ENCODE peak calls at places on chromosomes 5 and 9, in seven cellular contexts. Y is adipocyte; I is prostate gland; F is lower lobe of right lung; N is adrenal gland; J is CD4-positive, alpha-beta memory T cell; U is pancreas. D is an unnamed sample.

GRCh38 chr9:16680965-16681658 is 189.4 kb downstream of the BNC2 start:
- DNase-seq in Y (peak; percentile 78), I (no peak), F (no peak), N (no peak), J (no peak), U (no peak), D (no peak)

GRCh38 chr5:147482426-147483196 is 27.3 kb downstream of the DPYSL3 start:
- DNase-seq in Y (peak; percentile 53), I (no peak), F (no peak), N (no peak), J (no peak), U (no peak), D (no peak)

GRCh38 chr9:33186457-33187168 is 19.5 kb upstream of the B4GALT1 start:
- DNase-seq in Y (peak; percentile 29), I (no peak), F (no peak), N (no peak), J (no peak), U (peak; percentile 64), D (peak; percentile 71)

GRCh38 chr5:67319935-67320725 is 123.5 kb upstream of the CD180 start:
- DNase-seq in Y (no peak), I (no peak), F (no peak), N (no peak), J (no peak), U (no peak), D (no peak)

GRCh38 chr9:114662081-114662989 is 4.7 kb upstream of the TEX53 start:
- DNase-seq in Y (peak; percentile 77), I (no peak), F (no peak), N (peak; percentile 23), J (peak; percentile 50), U (peak; percentile 53), D (no peak)

GRCh38 chr5:66213533-66213932 is 69.4 kb downstream of the SREK1 start:
- DNase-seq in Y (no peak), I (no peak), F (no peak), N (no peak), J (no peak), U (no peak), D (no peak)

GRCh38 chr5:150058480-150059126 is 27.8 kb downstream of the CSF1R start:
- DNase-seq in Y (no peak), I (no peak), F (no peak), N (no peak), J (no peak), U (no peak), D (no peak)

GRCh38 chr9:68949271-68950000 is 64.5 kb downstream of the PRKACG start:
- DNase-seq in Y (peak; percentile 3), I (peak; percentile 41), F (no peak), N (peak; percentile 43), J (no peak), U (peak; percentile 58), D (no peak)

GRCh38 chr5:1052641-1053390 is 44.2 kb downstream of the NKD2 start:
- DNase-seq in Y (no peak), I (peak; percentile 63), F (no peak), N (no peak), J (no peak), U (no peak), D (no peak)

GRCh38 chr9:134381671-134382505 is 55.6 kb downstream of the RXRA start:
- DNase-seq in Y (no peak), I (no peak), F (peak; percentile 71), N (no peak), J (peak; percentile 74), U (no peak), D (no peak)

GRCh38 chr5:127988149-127988755 is 95.3 kb upstream of the SLC12A2 start:
- DNase-seq in Y (peak; percentile 86), I (no peak), F (no peak), N (no peak), J (no peak), U (no peak), D (no peak)

GRCh38 chr5:79511945-79512493 is 1.9 kb downstream of the HOMER1 start:
- DNase-seq in Y (peak; percentile 46), I (no peak), F (no peak), N (no peak), J (no peak), U (no peak), D (no peak)

GRCh38 chr9:18837402-18837801 is 195.6 kb downstream of the SAXO1 start:
- DNase-seq in Y (no peak), I (no peak), F (no peak), N (no peak), J (no peak), U (no peak), D (no peak)

GRCh38 chr5:119327018-119327417 is 28.8 kb upstream of the TNFAIP8 start:
- DNase-seq in Y (no peak), I (no peak), F (no peak), N (no peak), J (peak; percentile 64), U (no peak), D (no peak)

GRCh38 chr9:115202960-115203751 is 85.2 kb upstream of the TNC start:
- DNase-seq in Y (peak; percentile 90), I (no peak), F (no peak), N (peak; percentile 26), J (no peak), U (no peak), D (no peak)

GRCh38 chr5:36269479-36269878 is 27.8 kb upstream of the NADK2 start:
- DNase-seq in Y (no peak), I (no peak), F (no peak), N (no peak), J (no peak), U (no peak), D (no peak)

GRCh38 chr5:36272136-36272665 is 29.5 kb downstream of the RANBP3L start:
- DNase-seq in Y (peak; percentile 5), I (no peak), F (no peak), N (no peak), J (no peak), U (no peak), D (no peak)

GRCh38 chr5:36276864-36277263 is 24.8 kb downstream of the RANBP3L start:
- DNase-seq in Y (peak; percentile 22), I (no peak), F (no peak), N (no peak), J (no peak), U (no peak), D (no peak)

GRCh38 chr5:36270175-36270574 is 28.4 kb upstream of the NADK2 start:
- DNase-seq in Y (no peak), I (no peak), F (no peak), N (no peak), J (no peak), U (no peak), D (no peak)

DNA sequence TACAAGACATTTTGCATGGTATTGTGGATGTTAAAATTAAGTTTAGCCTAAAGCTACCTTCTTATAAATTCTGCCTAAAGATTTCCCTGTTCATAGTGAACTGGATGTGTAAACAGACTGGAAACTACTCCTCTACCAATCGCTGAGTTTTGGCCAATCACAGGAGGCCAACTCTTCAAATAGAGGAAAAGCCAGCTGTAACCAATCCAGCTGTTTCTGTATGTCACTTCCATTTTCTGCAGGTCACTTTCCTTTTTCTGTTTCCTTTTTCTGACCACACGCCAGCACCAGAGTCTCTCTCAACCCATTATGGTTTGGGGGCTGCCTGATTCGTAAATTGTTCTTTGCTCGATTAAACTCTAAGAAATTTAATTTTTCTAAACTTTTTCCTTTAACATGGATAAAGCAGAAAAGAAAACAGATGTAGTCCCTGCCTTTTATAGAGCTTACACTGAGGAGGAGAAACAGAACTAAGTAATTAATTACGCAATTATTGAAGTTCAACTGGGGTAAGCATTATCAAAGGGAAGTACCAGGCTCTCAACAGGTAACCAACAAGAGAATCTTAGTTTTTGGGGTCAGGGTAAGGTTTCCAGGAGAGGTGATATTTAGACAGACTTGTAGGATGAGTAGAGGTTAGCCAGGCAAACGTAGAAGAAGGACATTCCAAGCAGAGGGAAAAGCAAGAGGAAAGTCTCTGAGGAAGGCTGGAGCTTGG is 27.7 kb downstream of the RANBP3L start:
- DNase-seq in Y (no peak), I (no peak), F (no peak), N (no peak), J (no peak), U (no peak), D (no peak)
- H3K4me3 ChIP-seq in Y (no peak overlapping the region), I (no peak overlapping the region), F (no peak overlapping the region), N (no peak overlapping the region), J (no peak overlapping the region), U (no peak overlapping the region), D (no peak overlapping the region)

GRCh38 chr5:181248277-181248676 is 4.6 kb upstream of the RACK1 start:
- DNase-seq in Y (no peak), I (no peak), F (no peak), N (no peak), J (no peak), U (no peak), D (no peak)

GRCh38 chr5:181243521-181244307 is at the start of gene RACK1:
- DNase-seq in Y (peak; percentile 94), I (peak; percentile 88), F (peak; percentile 91), N (peak; percentile 90), J (peak; percentile 95), U (peak; percentile 87), D (peak; percentile 86)

GRCh38 chr5:181245427-181246275 is 1.9 kb upstream of the RACK1 start:
- DNase-seq in Y (no peak), I (no peak), F (no peak), N (no peak), J (no peak), U (no peak), D (no peak)

GRCh38 chr5:181243020-181243520 is 636 bp downstream of the RACK1 start:
- DNase-seq in Y (peak; percentile 58), I (no peak), F (no peak), N (no peak), J (no peak), U (no peak), D (no peak)

GRCh38 chr5:181246276-181247050 is 2.8 kb upstream of the RACK1 start:
- DNase-seq in Y (peak; percentile 97), I (peak; percentile 84), F (peak; percentile 94), N (peak; percentile 93), J (peak; percentile 78), U (peak; percentile 91), D (peak; percentile 94)
- H3K4me3 ChIP-seq in Y (peak overlapping the region; percentile 98), I (peak overlapping the region; percentile 74), F (peak overlapping the region; percentile 79), N (peak overlapping the region; percentile 89), J (peak overlapping the region; percentile 78), U (peak overlapping the region; percentile 71), D (peak overlapping the region; percentile 73)

GRCh38 chr5:125699860-125700259 is 723.3 kb upstream of the GRAMD2B start:
- DNase-seq in Y (peak; percentile 27), I (no peak), F (no peak), N (no peak), J (no peak), U (no peak), D (no peak)

GRCh38 chr5:125698420-125698819 is 724.8 kb upstream of the GRAMD2B start:
- DNase-seq in Y (no peak), I (no peak), F (no peak), N (no peak), J (no peak), U (no peak), D (no peak)

GRCh38 chr5:125703616-125704015 is 719.6 kb upstream of the GRAMD2B start:
- DNase-seq in Y (no peak), I (no peak), F (no peak), N (no peak), J (no peak), U (no peak), D (no peak)

GRCh38 chr5:125696762-125697161 is 726.4 kb upstream of the GRAMD2B start:
- DNase-seq in Y (peak; percentile 87), I (no peak), F (no peak), N (no peak), J (no peak), U (no peak), D (no peak)

GRCh38 chr5:125700380-125700856 is 722.8 kb upstream of the GRAMD2B start:
- DNase-seq in Y (no peak), I (no peak), F (no peak), N (no peak), J (no peak), U (peak; percentile 15), D (no peak)
- H3K4me3 ChIP-seq in Y (peak overlapping the region; percentile 69), I (no peak overlapping the region), F (peak overlapping the region; percentile 8), N (no peak overlapping the region), J (no peak overlapping the region), U (no peak overlapping the region), D (peak overlapping the region; percentile 16)

GRCh38 chr9:96574455-96574854 is 45.2 kb downstream of the CDC14B start:
- DNase-seq in Y (peak; percentile 22), I (no peak), F (no peak), N (no peak), J (no peak), U (no peak), D (no peak)
- H3K4me3 ChIP-seq in Y (peak overlapping the region; percentile 48), I (no peak overlapping the region), F (peak overlapping the region; percentile 10), N (no peak overlapping the region), J (no peak overlapping the region), U (no peak overlapping the region), D (no peak overlapping the region)